ENCODE peak calls at places on chromosomes 12 and 14, in eight cellular contexts. A, Z, Q, O, F, X, W and H are unnamed samples.

GRCh38 chr12:119410396-119410795 is 75.9 kb downstream of the CCDC60 start:
- DNase-seq in A (no peak), Z (no peak), Q (no peak), O (no peak), F (no peak), X (peak), W (peak), H (no peak)

GRCh38 chr14:31510222-31510621 is 22.4 kb upstream of the GPR33 start:
- DNase-seq in A (peak), Z (no peak), Q (peak), O (no peak), F (no peak), X (no peak), W (peak), H (peak)

GRCh38 chr12:6827437-6827894 is 741 bp upstream of the P3H3 start:
- DNase-seq in A (no peak), Z (peak), Q (peak), O (no peak), F (peak), X (peak), W (peak), H (peak)

GRCh38 chr12:77916276-77916675 is 85.6 kb downstream of the NAV3 start:
- DNase-seq in A (no peak), Z (no peak), Q (no peak), O (no peak), F (no peak), X (no peak), W (no peak), H (no peak)

GRCh38 chr14:89486961-89487360 is 69.9 kb upstream of the FOXN3 start:
- DNase-seq in A (no peak), Z (no peak), Q (no peak), O (no peak), F (no peak), X (no peak), W (no peak), H (no peak)

GRCh38 chr14:44029933-44030332 is 477.1 kb downstream of the FSCB start:
- DNase-seq in A (no peak), Z (no peak), Q (no peak), O (no peak), F (no peak), X (no peak), W (no peak), H (no peak)

GRCh38 chr14:92633274-92633616 is 115.2 kb downstream of the LGMN start:
- DNase-seq in A (no peak), Z (no peak), Q (no peak), O (no peak), F (no peak), X (no peak), W (no peak), H (no peak)

GRCh38 chr12:49195734-49196133 is 6.9 kb upstream of the TUBA1A start:
- DNase-seq in A (no peak), Z (no peak), Q (no peak), O (no peak), F (no peak), X (peak), W (no peak), H (no peak)

GRCh38 chr12:47078733-47079364 is 572 bp upstream of the PCED1B start:
- DNase-seq in A (no peak), Z (no peak), Q (no peak), O (no peak), F (no peak), X (no peak), W (peak), H (no peak)

GRCh38 chr14:90355540-90356518 is 24.1 kb upstream of the NRDE2 start:
- DNase-seq in A (no peak), Z (no peak), Q (no peak), O (no peak), F (no peak), X (no peak), W (no peak), H (no peak)

GRCh38 chr12:130104114-130104513 is 58.1 kb upstream of the FZD10 start:
- DNase-seq in A (no peak), Z (no peak), Q (no peak), O (no peak), F (no peak), X (no peak), W (no peak), H (no peak)

GRCh38 chr12:130818381-130819247 is 20.4 kb downstream of the STX2 start:
- DNase-seq in A (peak), Z (no peak), Q (peak), O (no peak), F (peak), X (peak), W (peak), H (no peak)

GRCh38 chr14:93717222-93717967 is 70.9 kb downstream of the PRIMA1 start:
- DNase-seq in A (no peak), Z (peak), Q (no peak), O (no peak), F (no peak), X (no peak), W (no peak), H (no peak)

GRCh38 chr14:102795060-102795925 is 18.0 kb downstream of the TRAF3 start:
- DNase-seq in A (peak), Z (no peak), Q (no peak), O (no peak), F (peak), X (peak), W (no peak), H (peak)

GRCh38 chr14:52013984-52014600 is 24.7 kb downstream of the RTRAF start:
- DNase-seq in A (no peak), Z (no peak), Q (peak), O (no peak), F (peak), X (peak), W (peak), H (no peak)

GRCh38 chr12:51593539-51593938 is 2.5 kb downstream of the SCN8A start:
- DNase-seq in A (peak), Z (no peak), Q (no peak), O (peak), F (no peak), X (peak), W (peak), H (peak)

GRCh38 chr12:6280672-6281071 is 29.8 kb upstream of the PLEKHG6 start:
- DNase-seq in A (no peak), Z (peak), Q (no peak), O (no peak), F (no peak), X (no peak), W (no peak), H (no peak)

GRCh38 chr14:99462211-99462610 is 18.4 kb downstream of the SETD3 start:
- DNase-seq in A (no peak), Z (no peak), Q (no peak), O (no peak), F (no peak), X (no peak), W (no peak), H (no peak)

GRCh38 chr12:64998327-64999156 is 122.6 kb downstream of the WIF1 start:
- DNase-seq in A (no peak), Z (no peak), Q (no peak), O (peak), F (no peak), X (no peak), W (peak), H (no peak)
- H3K4me3 ChIP-seq in A (no peak), Z (no peak), Q (no peak), O (no peak), F (no peak), X (no peak), W (no peak), H (no peak)

DNA sequence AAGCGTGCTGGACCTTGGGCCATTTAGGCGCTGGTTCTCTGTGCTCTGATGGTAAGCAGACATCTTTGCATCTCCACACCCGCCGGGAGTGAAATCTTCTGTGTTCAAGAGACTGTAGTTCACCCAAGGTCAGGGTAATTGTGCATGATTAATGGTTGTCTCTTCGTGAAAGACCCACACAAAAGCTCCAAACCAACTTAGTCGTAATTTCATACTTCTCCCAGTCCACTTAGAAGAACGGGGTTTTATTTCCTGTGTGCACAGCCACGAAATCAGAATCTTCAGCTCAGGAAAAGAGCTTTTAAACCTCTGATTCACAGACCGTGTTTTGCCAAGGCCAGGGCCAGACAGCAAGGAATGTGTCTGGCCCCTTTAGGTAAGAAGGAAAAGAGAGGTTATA is 640.9 kb downstream of the MED13L start:
- DNase-seq in A (no peak), Z (no peak), Q (no peak), O (no peak), F (no peak), X (no peak), W (no peak), H (no peak)
- H3K4me3 ChIP-seq in A (no peak), Z (no peak), Q (no peak), O (no peak), F (no peak), X (no peak), W (no peak), H (no peak)

GRCh38 chr12:12945591-12945990 is 6.4 kb downstream of the GPRC5D start:
- DNase-seq in A (no peak), Z (no peak), Q (no peak), O (no peak), F (no peak), X (no peak), W (no peak), H (no peak)
- H3K4me3 ChIP-seq in A (no peak), Z (no peak), Q (no peak), O (no peak), F (no peak), X (no peak), W (no peak), H (no peak)

DNA sequence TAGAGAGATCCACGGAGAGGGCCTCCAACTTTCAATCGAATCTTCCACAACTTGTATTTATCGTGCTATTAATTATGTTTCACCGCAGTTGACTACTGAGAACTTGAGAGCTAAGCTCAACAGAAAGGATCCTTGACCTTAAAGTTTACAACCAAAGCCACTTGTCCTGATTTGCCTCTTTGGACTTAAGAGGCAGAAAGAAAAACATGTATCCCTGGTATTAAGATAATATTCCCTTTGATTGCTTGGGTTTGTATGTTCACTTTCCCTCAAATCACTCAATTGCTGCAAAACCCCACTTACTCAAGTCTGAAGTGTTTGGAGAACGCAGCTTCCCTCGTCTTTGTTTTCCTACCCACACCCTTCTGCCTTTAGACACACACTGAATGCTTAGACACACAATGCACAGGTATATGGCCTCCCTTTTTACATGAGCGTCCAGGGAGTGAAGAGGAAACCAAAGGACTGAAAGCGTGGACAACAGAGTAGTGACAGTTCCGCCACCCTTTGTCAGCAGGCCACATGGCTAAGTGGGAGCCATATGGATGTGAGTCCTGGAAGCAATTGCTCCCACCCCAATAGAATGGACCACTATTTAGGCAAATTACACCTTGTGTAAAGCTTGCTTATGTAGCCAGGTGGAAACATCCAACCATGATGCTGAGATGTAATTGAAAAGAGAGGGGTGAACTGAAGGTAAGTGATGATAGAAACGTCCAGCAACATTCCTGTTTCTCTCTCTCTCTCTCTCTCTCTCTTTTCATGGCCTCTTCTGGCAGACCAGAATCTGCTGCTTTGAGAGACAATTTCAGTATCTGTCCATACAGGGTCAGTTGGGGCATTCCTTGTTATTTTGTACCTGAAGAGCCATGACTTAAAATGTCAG is 1.4 kb upstream of the PKP2 start:
- DNase-seq in A (no peak), Z (no peak), Q (no peak), O (no peak), F (no peak), X (no peak), W (no peak), H (no peak)
- H3K4me3 ChIP-seq in A (no peak), Z (no peak), Q (no peak), O (no peak), F (no peak), X (peak), W (peak), H (no peak)

GRCh38 chr12:109737111-109737510 is 23.5 kb downstream of the FAM222A start:
- DNase-seq in A (no peak), Z (no peak), Q (no peak), O (no peak), F (no peak), X (no peak), W (no peak), H (no peak)
- H3K4me3 ChIP-seq in A (no peak), Z (no peak), Q (no peak), O (no peak), F (no peak), X (no peak), W (no peak), H (no peak)

DNA sequence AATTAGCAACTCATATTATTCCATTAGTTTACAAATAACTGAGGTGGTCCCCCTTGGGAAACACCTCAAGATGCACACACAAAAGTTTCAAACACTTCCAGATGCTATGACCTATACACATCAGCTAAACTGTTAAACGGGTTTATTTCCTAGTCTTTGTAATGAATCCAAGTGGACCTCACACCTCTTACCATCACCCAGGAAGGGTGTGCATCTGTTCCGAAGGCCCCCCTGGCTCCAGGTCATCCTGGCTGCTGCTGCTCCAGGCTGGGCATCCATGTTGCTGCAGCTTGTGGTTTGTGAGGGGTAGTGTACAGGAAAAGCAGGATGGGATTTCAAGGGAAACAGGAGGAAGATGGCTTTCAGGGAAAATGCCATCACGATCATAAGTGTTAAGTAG is 6.8 kb downstream of the HNRNPC start:
- DNase-seq in A (no peak), Z (no peak), Q (no peak), O (no peak), F (no peak), X (no peak), W (no peak), H (no peak)
- H3K4me3 ChIP-seq in A (peak), Z (no peak), Q (no peak), O (no peak), F (no peak), X (no peak), W (no peak), H (no peak)

GRCh38 chr12:20370841-20371240 is 2.5 kb downstream of the PDE3A start:
- DNase-seq in A (no peak), Z (no peak), Q (no peak), O (no peak), F (no peak), X (no peak), W (no peak), H (no peak)

GRCh38 chr12:20369164-20370000 is 1.0 kb downstream of the PDE3A start:
- DNase-seq in A (no peak), Z (peak), Q (no peak), O (no peak), F (peak), X (peak), W (peak), H (no peak)

GRCh38 chr12:20374775-20375174 is 6.4 kb downstream of the PDE3A start:
- DNase-seq in A (no peak), Z (no peak), Q (no peak), O (no peak), F (no peak), X (no peak), W (no peak), H (no peak)

GRCh38 chr12:20370001-20370381 is 1.7 kb downstream of the PDE3A start:
- DNase-seq in A (no peak), Z (no peak), Q (no peak), O (no peak), F (peak), X (peak), W (peak), H (no peak)

DNA sequence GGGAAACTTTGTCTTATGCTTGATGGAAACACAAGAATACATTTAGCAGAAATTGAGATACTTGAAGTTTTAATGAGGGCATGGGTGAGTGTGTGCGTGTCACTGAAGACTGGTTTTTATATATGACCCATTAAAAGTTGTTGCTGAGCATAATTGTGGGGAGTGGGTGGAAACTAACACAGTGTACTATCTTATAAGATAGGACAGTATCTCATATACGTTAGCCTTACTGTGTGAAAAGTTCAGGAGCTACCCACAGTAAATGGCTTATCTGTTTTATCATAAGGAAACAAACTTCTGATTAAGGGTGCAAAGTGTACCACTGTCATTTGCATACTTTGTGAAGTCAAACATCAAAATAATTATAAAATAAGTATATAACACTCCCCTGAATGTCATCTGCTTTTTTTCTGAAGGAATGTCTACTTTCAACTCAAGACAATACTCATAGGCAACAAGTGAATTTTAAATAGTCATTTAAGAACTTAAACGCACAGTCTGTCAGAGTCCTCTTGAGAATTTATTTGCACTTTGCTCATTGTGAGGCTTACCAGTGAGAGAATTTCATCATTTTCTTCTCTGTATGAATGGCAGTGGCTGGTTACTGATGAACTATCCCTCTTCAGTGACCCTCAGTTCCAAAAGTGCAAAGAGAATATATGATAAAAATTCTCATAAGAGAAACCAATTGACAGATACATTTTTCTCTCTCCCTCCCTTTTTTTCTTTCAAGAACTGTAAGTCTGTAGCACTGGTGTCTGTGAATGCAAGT is 4.2 kb downstream of the PDE3A start:
- DNase-seq in A (no peak), Z (no peak), Q (no peak), O (no peak), F (no peak), X (no peak), W (no peak), H (no peak)
- H3K4me3 ChIP-seq in A (no peak), Z (no peak), Q (no peak), O (no peak), F (peak), X (no peak), W (no peak), H (no peak)